ENCODE peak calls at places on chromosomes 3 and 15, in five cellular contexts. One of them, this sample, is unnamed.

GRCh38 chr3:139308156-139309017 is 35.4 kb upstream of the MRPS22 start:
- DNase-seq in right atrium auricular region: no peak
- DNase-seq in fibroblast of lung: no peak
- DNase-seq in lower lobe of right lung: no peak
- DNase-seq in lower leg skin: no peak
- DNase-seq in this sample: no peak

GRCh38 chr3:50140990-50141389 is 14.1 kb upstream of the SEMA3F start:
- DNase-seq in right atrium auricular region: no peak
- DNase-seq in fibroblast of lung: no peak
- DNase-seq in lower lobe of right lung: no peak
- DNase-seq in lower leg skin: no peak
- DNase-seq in this sample: no peak

GRCh38 chr15:96121521-96121920 is 209.0 kb upstream of the NR2F2 start:
- DNase-seq in right atrium auricular region: no peak
- DNase-seq in fibroblast of lung: peak
- DNase-seq in lower lobe of right lung: no peak
- DNase-seq in lower leg skin: no peak
- DNase-seq in this sample: no peak

GRCh38 chr3:159280326-159280725 is 478.5 kb downstream of the MFSD1 start:
- DNase-seq in right atrium auricular region: no peak
- DNase-seq in fibroblast of lung: no peak
- DNase-seq in lower lobe of right lung: no peak
- DNase-seq in lower leg skin: no peak
- DNase-seq in this sample: no peak

GRCh38 chr15:79130535-79131130 is 40.1 kb upstream of the RASGRF1 start:
- DNase-seq in right atrium auricular region: no peak
- DNase-seq in fibroblast of lung: no peak
- DNase-seq in lower lobe of right lung: no peak
- DNase-seq in lower leg skin: no peak
- DNase-seq in this sample: no peak

GRCh38 chr3:117811797-117812196 is 1102.2 kb downstream of the TUSC7 start:
- DNase-seq in right atrium auricular region: no peak
- DNase-seq in fibroblast of lung: no peak
- DNase-seq in lower lobe of right lung: no peak
- DNase-seq in lower leg skin: no peak
- DNase-seq in this sample: no peak

GRCh38 chr3:149487598-149488197 is 13.2 kb downstream of the TM4SF4 start:
- DNase-seq in right atrium auricular region: no peak
- DNase-seq in fibroblast of lung: no peak
- DNase-seq in lower lobe of right lung: no peak
- DNase-seq in lower leg skin: no peak
- DNase-seq in this sample: no peak

GRCh38 chr3:187718802-187719201 is 16.4 kb upstream of the RTP2 start:
- DNase-seq in right atrium auricular region: no peak
- DNase-seq in fibroblast of lung: no peak
- DNase-seq in lower lobe of right lung: peak
- DNase-seq in lower leg skin: no peak
- DNase-seq in this sample: no peak

GRCh38 chr3:88809993-88810392 is 297.4 kb upstream of the EPHA3 start:
- DNase-seq in right atrium auricular region: no peak
- DNase-seq in fibroblast of lung: peak
- DNase-seq in lower lobe of right lung: no peak
- DNase-seq in lower leg skin: no peak
- DNase-seq in this sample: no peak

GRCh38 chr15:85454403-85454802 is 74.0 kb downstream of the AKAP13 start:
- DNase-seq in right atrium auricular region: no peak
- DNase-seq in fibroblast of lung: no peak
- DNase-seq in lower lobe of right lung: no peak
- DNase-seq in lower leg skin: no peak
- DNase-seq in this sample: no peak

GRCh38 chr15:90807074-90807646 is 61.2 kb upstream of the FURIN start:
- DNase-seq in right atrium auricular region: no peak
- DNase-seq in fibroblast of lung: no peak
- DNase-seq in lower lobe of right lung: no peak
- DNase-seq in lower leg skin: no peak
- DNase-seq in this sample: peak

GRCh38 chr3:72767927-72768880 is 80.0 kb downstream of the SHQ1 start:
- DNase-seq in right atrium auricular region: no peak
- DNase-seq in fibroblast of lung: no peak
- DNase-seq in lower lobe of right lung: no peak
- DNase-seq in lower leg skin: no peak
- DNase-seq in this sample: no peak

GRCh38 chr3:141699349-141699748 is 38.7 kb upstream of the RNF7 start:
- DNase-seq in right atrium auricular region: no peak
- DNase-seq in fibroblast of lung: peak
- DNase-seq in lower lobe of right lung: no peak
- DNase-seq in lower leg skin: no peak
- DNase-seq in this sample: no peak

GRCh38 chr3:72317491-72317890 is 530.8 kb downstream of the SHQ1 start:
- DNase-seq in right atrium auricular region: no peak
- DNase-seq in fibroblast of lung: peak
- DNase-seq in lower lobe of right lung: no peak
- DNase-seq in lower leg skin: no peak
- DNase-seq in this sample: no peak

GRCh38 chr15:68585574-68586273 is 6.9 kb downstream of the CORO2B start:
- DNase-seq in right atrium auricular region: no peak
- DNase-seq in fibroblast of lung: no peak
- DNase-seq in lower lobe of right lung: no peak
- DNase-seq in lower leg skin: no peak
- DNase-seq in this sample: no peak

GRCh38 chr3:15646924-15647511 is 45.5 kb downstream of the BTD start:
- DNase-seq in right atrium auricular region: no peak
- DNase-seq in fibroblast of lung: peak
- DNase-seq in lower lobe of right lung: no peak
- DNase-seq in lower leg skin: peak
- DNase-seq in this sample: peak

GRCh38 chr3:137205394-137206060 is 247.7 kb downstream of the IL20RB start:
- DNase-seq in right atrium auricular region: no peak
- DNase-seq in fibroblast of lung: peak
- DNase-seq in lower lobe of right lung: no peak
- DNase-seq in lower leg skin: no peak
- DNase-seq in this sample: no peak

GRCh38 chr15:67812232-67812631 is 13.1 kb upstream of the SKOR1 start:
- DNase-seq in right atrium auricular region: no peak
- DNase-seq in fibroblast of lung: no peak
- DNase-seq in lower lobe of right lung: peak
- DNase-seq in lower leg skin: no peak
- DNase-seq in this sample: peak

GRCh38 chr15:66039117-66039860 is 170.0 kb downstream of the RAB11A start:
- DNase-seq in right atrium auricular region: no peak
- DNase-seq in fibroblast of lung: no peak
- DNase-seq in lower lobe of right lung: no peak
- DNase-seq in lower leg skin: no peak
- DNase-seq in this sample: no peak

GRCh38 chr3:23221136-23221535 is 18.0 kb downstream of the UBE2E2 start:
- DNase-seq in right atrium auricular region: no peak
- DNase-seq in fibroblast of lung: no peak
- DNase-seq in lower lobe of right lung: no peak
- DNase-seq in lower leg skin: no peak
- DNase-seq in this sample: no peak

GRCh38 chr3:178193846-178194245 is 342.4 kb upstream of the KCNMB2 start:
- DNase-seq in right atrium auricular region: no peak
- DNase-seq in fibroblast of lung: no peak
- DNase-seq in lower lobe of right lung: no peak
- DNase-seq in lower leg skin: no peak
- DNase-seq in this sample: no peak

GRCh38 chr3:5095879-5096278 is 26.2 kb upstream of the ARL8B start:
- DNase-seq in right atrium auricular region: no peak
- DNase-seq in fibroblast of lung: peak
- DNase-seq in lower lobe of right lung: no peak
- DNase-seq in lower leg skin: no peak
- DNase-seq in this sample: no peak

GRCh38 chr3:94114667-94115066 is 51.8 kb downstream of the NSUN3 start:
- DNase-seq in right atrium auricular region: no peak
- DNase-seq in fibroblast of lung: no peak
- DNase-seq in lower lobe of right lung: no peak
- DNase-seq in lower leg skin: no peak
- DNase-seq in this sample: no peak

GRCh38 chr3:134365766-134366065 is 8.5 kb downstream of the AMOTL2 start:
- DNase-seq in right atrium auricular region: no peak
- DNase-seq in fibroblast of lung: no peak
- DNase-seq in lower lobe of right lung: no peak
- DNase-seq in lower leg skin: no peak
- DNase-seq in this sample: no peak

GRCh38 chr3:3109407-3110298 is 521 bp downstream of the IL5RA start:
- DNase-seq in right atrium auricular region: no peak
- DNase-seq in fibroblast of lung: no peak
- DNase-seq in lower lobe of right lung: no peak
- DNase-seq in lower leg skin: no peak
- DNase-seq in this sample: no peak
- H3K4me3 ChIP-seq in right atrium auricular region: peak
- H3K4me3 ChIP-seq in fibroblast of lung: no peak
- H3K4me3 ChIP-seq in lower lobe of right lung: peak
- H3K4me3 ChIP-seq in lower leg skin: no peak
- H3K4me3 ChIP-seq in this sample: no peak

GRCh38 chr3:144770813-144771400 is 799.3 kb downstream of the DIPK2A start:
- DNase-seq in right atrium auricular region: no peak
- DNase-seq in fibroblast of lung: peak
- DNase-seq in lower lobe of right lung: no peak
- DNase-seq in lower leg skin: no peak
- DNase-seq in this sample: no peak
- TF ChIP-seq CTCF in right atrium auricular region: peak
- TF ChIP-seq CTCF in fibroblast of lung: peak
- TF ChIP-seq CTCF in lower lobe of right lung: peak
- TF ChIP-seq CTCF in lower leg skin: no peak
- TF ChIP-seq CTCF in this sample: peak

DNA sequence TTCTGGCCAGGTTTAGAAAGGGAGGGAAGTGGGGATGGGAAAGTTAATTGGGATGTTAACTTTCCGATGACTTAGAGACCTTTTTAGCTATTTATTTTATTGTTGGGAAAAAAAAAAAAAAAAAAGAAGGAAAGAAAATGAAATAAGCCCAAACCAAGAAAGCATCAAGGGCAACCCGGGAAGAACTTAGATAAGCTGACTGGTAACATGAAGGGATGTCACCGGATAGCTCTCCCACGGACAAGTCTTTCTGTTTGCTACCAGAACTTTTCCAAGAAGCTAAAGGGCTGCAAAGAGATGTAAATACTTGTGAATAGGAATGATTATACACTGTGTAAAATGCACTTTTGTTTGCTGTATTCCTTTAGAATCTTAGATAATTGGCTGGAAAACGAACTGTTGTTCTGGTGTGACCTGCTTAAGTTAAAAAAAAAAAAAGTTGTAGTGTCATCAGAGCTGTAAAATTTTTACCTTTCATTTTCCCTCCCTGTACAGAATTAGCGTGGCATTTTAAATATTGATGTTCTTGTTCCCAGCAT is 2.8 kb downstream of the FOXB1 start:
- DNase-seq in right atrium auricular region: no peak
- DNase-seq in fibroblast of lung: peak
- DNase-seq in lower lobe of right lung: no peak
- DNase-seq in lower leg skin: no peak
- DNase-seq in this sample: no peak
- H3K4me3 ChIP-seq in right atrium auricular region: peak
- H3K4me3 ChIP-seq in fibroblast of lung: peak
- H3K4me3 ChIP-seq in lower lobe of right lung: peak
- H3K4me3 ChIP-seq in lower leg skin: no peak
- H3K4me3 ChIP-seq in this sample: peak

DNA sequence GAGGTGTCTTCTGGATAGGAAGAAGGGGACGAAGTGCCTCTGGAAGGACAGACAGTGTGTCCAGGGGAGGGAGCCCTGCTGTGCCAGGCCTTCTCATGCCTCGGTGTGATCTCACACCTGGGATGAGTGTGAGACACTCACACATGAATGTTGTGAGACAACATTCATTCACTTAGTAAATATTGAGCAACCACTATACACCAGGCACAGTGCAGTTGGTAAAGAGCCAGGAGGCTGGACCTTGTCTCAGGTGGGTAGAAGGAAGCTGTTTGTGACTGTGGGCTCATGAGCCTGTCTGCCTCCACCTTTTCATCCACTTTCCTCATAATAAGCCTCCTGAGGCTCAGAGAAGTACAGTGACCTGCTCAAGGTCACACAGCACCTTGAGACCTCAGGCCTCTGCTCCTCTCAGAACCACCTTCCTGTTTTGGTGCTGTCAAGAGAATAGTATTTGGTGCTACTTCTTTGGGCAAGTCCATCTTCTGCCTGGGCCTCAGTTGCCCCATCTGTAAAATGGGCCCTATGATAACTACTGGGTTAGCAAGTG is 20.9 kb downstream of the SLC6A6 start:
- DNase-seq in right atrium auricular region: no peak
- DNase-seq in fibroblast of lung: no peak
- DNase-seq in lower lobe of right lung: peak
- DNase-seq in lower leg skin: no peak
- DNase-seq in this sample: no peak
- TF ChIP-seq CTCF in right atrium auricular region: no peak
- TF ChIP-seq CTCF in fibroblast of lung: no peak
- TF ChIP-seq CTCF in lower lobe of right lung: no peak
- TF ChIP-seq CTCF in lower leg skin: no peak
- TF ChIP-seq CTCF in this sample: peak

DNA sequence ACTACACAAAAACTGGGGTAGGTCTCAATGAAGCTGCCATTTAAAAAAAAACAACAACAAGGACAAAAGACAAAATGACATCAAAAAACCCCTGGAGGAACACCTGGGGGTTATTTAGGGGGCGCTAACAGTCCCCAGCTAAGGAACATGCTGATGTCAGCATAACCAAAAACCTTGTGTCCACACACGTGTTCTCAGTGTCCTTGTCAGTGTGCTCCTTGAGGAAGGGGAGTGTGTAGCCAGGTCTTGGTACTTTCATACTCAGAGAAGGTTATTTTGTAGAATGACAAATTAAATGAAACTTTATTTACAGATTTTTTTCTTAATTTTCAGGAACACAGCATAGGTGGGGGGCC is 31.2 kb upstream of the CLRN1 start:
- DNase-seq in right atrium auricular region: no peak
- DNase-seq in fibroblast of lung: no peak
- DNase-seq in lower lobe of right lung: no peak
- DNase-seq in lower leg skin: no peak
- DNase-seq in this sample: no peak
- H3K4me3 ChIP-seq in right atrium auricular region: no peak
- H3K4me3 ChIP-seq in fibroblast of lung: no peak
- H3K4me3 ChIP-seq in lower lobe of right lung: no peak
- H3K4me3 ChIP-seq in lower leg skin: no peak
- H3K4me3 ChIP-seq in this sample: no peak

This sample was measured in RWPE2.